ENCODE peak calls at places on chromosome 15, in four cellular contexts. H is neuronal stem cell, Z is heart left ventricle, T is IMR-90. R is an unnamed sample.

GRCh38 chr15:85825719-85826118 is 31.0 kb upstream of the KLHL25 start:
- DNase-seq in H (no peak), Z (no peak), T (no peak), R (no peak)

GRCh38 chr15:35630985-35631384 is 85.0 kb upstream of the DPH6 start:
- DNase-seq in H (no peak), Z (no peak), T (no peak), R (no peak)

GRCh38 chr15:58447244-58448010 is 15.6 kb downstream of the LIPC start:
- DNase-seq in H (no peak), Z (no peak), T (peak; percentile 72), R (no peak)

GRCh38 chr15:60444289-60444912 is 34.5 kb downstream of the ICE2 start:
- DNase-seq in H (no peak), Z (no peak), T (peak; percentile 51), R (no peak)

GRCh38 chr15:93025625-93025982 is 63.4 kb downstream of the RGMA start:
- DNase-seq in H (no peak), Z (no peak), T (no peak), R (no peak)

GRCh38 chr15:28111552-28111951 is 12.4 kb upstream of the OCA2 start:
- DNase-seq in H (no peak), Z (no peak), T (no peak), R (no peak)

GRCh38 chr15:25743909-25744275 is 119.2 kb downstream of the ATP10A start:
- DNase-seq in H (no peak), Z (no peak), T (no peak), R (no peak)

GRCh38 chr15:94238539-94239118 is 7.3 kb downstream of the MCTP2 start:
- DNase-seq in H (no peak), Z (no peak), T (no peak), R (no peak)

GRCh38 chr15:57027596-57027995 is 109.2 kb downstream of the TCF12 start:
- DNase-seq in H (no peak), Z (no peak), T (no peak), R (no peak)

GRCh38 chr15:66650433-66650832 is 51.6 kb upstream of the SMAD6 start:
- DNase-seq in H (no peak), Z (peak; percentile 32), T (no peak), R (peak; percentile 48)

GRCh38 chr15:45157056-45157455 is 27.3 kb downstream of the DUOX1 start:
- DNase-seq in H (no peak), Z (no peak), T (peak; percentile 78), R (no peak)

GRCh38 chr15:88066758-88067157 is 189.8 kb downstream of the NTRK3 start:
- DNase-seq in H (no peak), Z (no peak), T (no peak), R (no peak)

GRCh38 chr15:64461577-64462162 is 1.3 kb downstream of the ZNF609 start:
- DNase-seq in H (peak; percentile 64), Z (peak; percentile 10), T (peak; percentile 27), R (peak; percentile 32)

GRCh38 chr15:93072011-93072410 is 17.0 kb downstream of the RGMA start:
- DNase-seq in H (no peak), Z (no peak), T (peak; percentile 14), R (no peak)

GRCh38 chr15:77335298-77335697 is 84.6 kb downstream of the PEAK1 start:
- DNase-seq in H (no peak), Z (peak; percentile 52), T (peak; percentile 19), R (no peak)

GRCh38 chr15:58515807-58516206 is 84.0 kb downstream of the LIPC start:
- DNase-seq in H (no peak), Z (no peak), T (no peak), R (no peak)

GRCh38 chr15:67784057-67784781 is 41.1 kb upstream of the SKOR1 start:
- DNase-seq in H (no peak), Z (no peak), T (no peak), R (no peak)

GRCh38 chr15:96298217-96298616 is 32.3 kb upstream of the NR2F2 start:
- DNase-seq in H (no peak), Z (no peak), T (no peak), R (no peak)

GRCh38 chr15:51121118-51121517 is 26.4 kb upstream of the TNFAIP8L3 start:
- DNase-seq in H (no peak), Z (no peak), T (peak; percentile 98), R (peak; percentile 33)

GRCh38 chr15:70270752-70271111 is 173.0 kb upstream of the TLE3 start:
- DNase-seq in H (no peak), Z (no peak), T (no peak), R (no peak)

GRCh38 chr15:40437754-40438687 is 2.7 kb upstream of the BAHD1 start:
- DNase-seq in H (no peak), Z (no peak), T (no peak), R (no peak)

GRCh38 chr15:66124626-66125025 is 128.9 kb downstream of the MEGF11 start:
- DNase-seq in H (no peak), Z (no peak), T (no peak), R (no peak)

GRCh38 chr15:49990835-49991540 is 128.0 kb downstream of the ATP8B4 start:
- DNase-seq in H (no peak), Z (no peak), T (peak; percentile 92), R (no peak)

GRCh38 chr15:76114561-76114960 is 54.8 kb downstream of the TMEM266 start:
- DNase-seq in H (no peak), Z (no peak), T (no peak), R (no peak)

GRCh38 chr15:71271327-71271726 is 156.1 kb downstream of the THSD4 start:
- DNase-seq in H (no peak), Z (no peak), T (no peak), R (no peak)

GRCh38 chr15:101373580-101373979 is 78.5 kb upstream of the SNRPA1 start:
- DNase-seq in H (no peak), Z (no peak), T (no peak), R (no peak)

GRCh38 chr15:83695246-83695645 is 41.3 kb downstream of the ADAMTSL3 start:
- DNase-seq in H (no peak), Z (no peak), T (peak; percentile 11), R (no peak)

GRCh38 chr15:59885832-59886231 is 118.3 kb upstream of the FOXB1 start:
- DNase-seq in H (no peak), Z (no peak), T (no peak), R (no peak)

GRCh38 chr15:87570186-87570585 is 686.4 kb downstream of the NTRK3 start:
- DNase-seq in H (no peak), Z (no peak), T (no peak), R (no peak)

GRCh38 chr15:64001148-64001547 is 45.1 kb downstream of the DAPK2 start:
- DNase-seq in H (no peak), Z (no peak), T (no peak), R (no peak)

GRCh38 chr15:67880651-67881182 is 40.9 kb upstream of the RNU6-1 start:
- DNase-seq in H (no peak), Z (no peak), T (peak; percentile 20), R (peak; percentile 65)

GRCh38 chr15:85463273-85463937 is 83.0 kb downstream of the AKAP13 start:
- DNase-seq in H (peak; percentile 44), Z (no peak), T (no peak), R (no peak)

GRCh38 chr15:82186161-82186560 is 76.4 kb downstream of the EFL1 start:
- DNase-seq in H (no peak), Z (no peak), T (no peak), R (no peak)

GRCh38 chr15:48414015-48414414 is 82.8 kb downstream of the DUT start:
- DNase-seq in H (no peak), Z (no peak), T (peak; percentile 68), R (no peak)

GRCh38 chr15:73575636-73576247 is 57.4 kb downstream of the NPTN start:
- DNase-seq in H (no peak), Z (peak; percentile 54), T (peak; percentile 58), R (no peak)

GRCh38 chr15:93619597-93619996 is 530.6 kb upstream of the RGMA start:
- DNase-seq in H (no peak), Z (no peak), T (no peak), R (no peak)

GRCh38 chr15:90046289-90046688 is 45.2 kb downstream of the ZNF710 start:
- DNase-seq in H (no peak), Z (no peak), T (no peak), R (no peak)
- H3K4me3 ChIP-seq in H (no peak overlapping the region), Z (no peak overlapping the region), T (no peak overlapping the region), R (no peak overlapping the region)

GRCh38 chr15:91664224-91664836 is 189.2 kb upstream of the SLCO3A1 start:
- DNase-seq in H (no peak), Z (no peak), T (no peak), R (no peak)
- H3K27me3 ChIP-seq in H (no peaks in the 10 kb centered on the region), Z (peaks cover 13% of the 10 kb centered on the region), T (no peaks in the 10 kb centered on the region), R (no peaks in the 10 kb centered on the region)

GRCh38 chr15:69164807-69165636 is 4.6 kb downstream of the GLCE start:
- DNase-seq in H (no peak), Z (no peak), T (peak; percentile 88), R (no peak)
- H3K27ac ChIP-seq in H (no peak overlapping the region), Z (no peak overlapping the region), T (no peak overlapping the region), R (no peak overlapping the region)

GRCh38 chr15:98850991-98851776 is 156.4 kb downstream of the PGPEP1L start:
- DNase-seq in H (peak; percentile 60), Z (peak; percentile 77), T (peak; percentile 70), R (peak; percentile 79)
- H3K4me3 ChIP-seq in H (no peak overlapping the region), Z (peak overlapping the region; percentile 84), T (no peak overlapping the region), R (no peak overlapping the region)

R was measured in lung.